ENCODE peak calls at places on chromosome 10, in seven cellular contexts. One of them, this sample, is unnamed.

GRCh38 chr10:86258940-86259339 is 107.7 kb downstream of the GRID1 start:
- DNase-seq in CD8-positive, alpha-beta memory T cell: no peak
- DNase-seq in B cell: no peak
- DNase-seq in NCI-H1694 treated with DMSO at 0.1 percent for 48 hours: no peak
- DNase-seq in activated CD4-positive, alpha-beta T cell treated with anti-CD3 and anti-CD28 coated beads, Interleukin-2, amount 50 U/mL, for 24 hours: no peak
- DNase-seq in T-helper 9 cell: no peak
- DNase-seq in HT1080: no peak
- DNase-seq in this sample: no peak

GRCh38 chr10:68735119-68735518 is 14.1 kb downstream of the CCAR1 start:
- DNase-seq in T-helper 9 cell: no peak
- DNase-seq in activated CD4-positive, alpha-beta T cell treated with anti-CD3 and anti-CD28 coated beads, Interleukin-2, amount 50 U/mL, for 24 hours: no peak
- DNase-seq in B cell: no peak
- DNase-seq in CD8-positive, alpha-beta memory T cell: no peak
- DNase-seq in NCI-H1694 treated with DMSO at 0.1 percent for 48 hours: no peak
- DNase-seq in HT1080: no peak
- DNase-seq in this sample: no peak

GRCh38 chr10:69232736-69233135 is 12.6 kb downstream of the HKDC1 start:
- DNase-seq in T-helper 9 cell: peak
- DNase-seq in HT1080: no peak
- DNase-seq in B cell: no peak
- DNase-seq in CD8-positive, alpha-beta memory T cell: no peak
- DNase-seq in NCI-H1694 treated with DMSO at 0.1 percent for 48 hours: no peak
- DNase-seq in activated CD4-positive, alpha-beta T cell treated with anti-CD3 and anti-CD28 coated beads, Interleukin-2, amount 50 U/mL, for 24 hours: no peak
- DNase-seq in this sample: no peak

GRCh38 chr10:97830064-97830463 is 19.6 kb upstream of the GOLGA7B start:
- DNase-seq in activated CD4-positive, alpha-beta T cell treated with anti-CD3 and anti-CD28 coated beads, Interleukin-2, amount 50 U/mL, for 24 hours: no peak
- DNase-seq in B cell: no peak
- DNase-seq in HT1080: no peak
- DNase-seq in T-helper 9 cell: no peak
- DNase-seq in CD8-positive, alpha-beta memory T cell: no peak
- DNase-seq in NCI-H1694 treated with DMSO at 0.1 percent for 48 hours: no peak
- DNase-seq in this sample: no peak

GRCh38 chr10:51770719-51771118 is 71.3 kb upstream of the CSTF2T start:
- DNase-seq in activated CD4-positive, alpha-beta T cell treated with anti-CD3 and anti-CD28 coated beads, Interleukin-2, amount 50 U/mL, for 24 hours: no peak
- DNase-seq in CD8-positive, alpha-beta memory T cell: no peak
- DNase-seq in T-helper 9 cell: no peak
- DNase-seq in B cell: no peak
- DNase-seq in HT1080: no peak
- DNase-seq in NCI-H1694 treated with DMSO at 0.1 percent for 48 hours: no peak
- DNase-seq in this sample: no peak

GRCh38 chr10:86798636-86799035 is 42.2 kb downstream of the BMPR1A start:
- DNase-seq in NCI-H1694 treated with DMSO at 0.1 percent for 48 hours: no peak
- DNase-seq in CD8-positive, alpha-beta memory T cell: no peak
- DNase-seq in B cell: no peak
- DNase-seq in T-helper 9 cell: no peak
- DNase-seq in HT1080: no peak
- DNase-seq in activated CD4-positive, alpha-beta T cell treated with anti-CD3 and anti-CD28 coated beads, Interleukin-2, amount 50 U/mL, for 24 hours: no peak
- DNase-seq in this sample: no peak

GRCh38 chr10:5600908-5601307 is 65.5 kb downstream of the ASB13 start:
- DNase-seq in HT1080: no peak
- DNase-seq in CD8-positive, alpha-beta memory T cell: no peak
- DNase-seq in B cell: no peak
- DNase-seq in T-helper 9 cell: no peak
- DNase-seq in NCI-H1694 treated with DMSO at 0.1 percent for 48 hours: no peak
- DNase-seq in activated CD4-positive, alpha-beta T cell treated with anti-CD3 and anti-CD28 coated beads, Interleukin-2, amount 50 U/mL, for 24 hours: no peak
- DNase-seq in this sample: no peak

GRCh38 chr10:114495303-114495702 is 91.0 kb upstream of the AFAP1L2 start:
- DNase-seq in B cell: no peak
- DNase-seq in activated CD4-positive, alpha-beta T cell treated with anti-CD3 and anti-CD28 coated beads, Interleukin-2, amount 50 U/mL, for 24 hours: no peak
- DNase-seq in NCI-H1694 treated with DMSO at 0.1 percent for 48 hours: no peak
- DNase-seq in CD8-positive, alpha-beta memory T cell: no peak
- DNase-seq in T-helper 9 cell: no peak
- DNase-seq in HT1080: no peak
- DNase-seq in this sample: no peak

GRCh38 chr10:31759124-31759798 is 169.4 kb downstream of the ARHGAP12 start:
- DNase-seq in NCI-H1694 treated with DMSO at 0.1 percent for 48 hours: no peak
- DNase-seq in activated CD4-positive, alpha-beta T cell treated with anti-CD3 and anti-CD28 coated beads, Interleukin-2, amount 50 U/mL, for 24 hours: peak
- DNase-seq in T-helper 9 cell: peak
- DNase-seq in CD8-positive, alpha-beta memory T cell: peak
- DNase-seq in B cell: peak
- DNase-seq in HT1080: no peak
- DNase-seq in this sample: peak

GRCh38 chr10:49679480-49679893 is at the start of gene C10orf53:
- DNase-seq in NCI-H1694 treated with DMSO at 0.1 percent for 48 hours: no peak
- DNase-seq in HT1080: no peak
- DNase-seq in CD8-positive, alpha-beta memory T cell: no peak
- DNase-seq in activated CD4-positive, alpha-beta T cell treated with anti-CD3 and anti-CD28 coated beads, Interleukin-2, amount 50 U/mL, for 24 hours: no peak
- DNase-seq in B cell: no peak
- DNase-seq in T-helper 9 cell: no peak
- DNase-seq in this sample: peak

GRCh38 chr10:73653701-73654100 is 2.1 kb downstream of the SYNPO2L start:
- DNase-seq in T-helper 9 cell: no peak
- DNase-seq in B cell: no peak
- DNase-seq in activated CD4-positive, alpha-beta T cell treated with anti-CD3 and anti-CD28 coated beads, Interleukin-2, amount 50 U/mL, for 24 hours: no peak
- DNase-seq in NCI-H1694 treated with DMSO at 0.1 percent for 48 hours: no peak
- DNase-seq in HT1080: peak
- DNase-seq in CD8-positive, alpha-beta memory T cell: no peak
- DNase-seq in this sample: no peak

GRCh38 chr10:43254199-43254730 is 12.6 kb downstream of the RASGEF1A start:
- DNase-seq in HT1080: no peak
- DNase-seq in B cell: no peak
- DNase-seq in T-helper 9 cell: no peak
- DNase-seq in activated CD4-positive, alpha-beta T cell treated with anti-CD3 and anti-CD28 coated beads, Interleukin-2, amount 50 U/mL, for 24 hours: no peak
- DNase-seq in NCI-H1694 treated with DMSO at 0.1 percent for 48 hours: no peak
- DNase-seq in CD8-positive, alpha-beta memory T cell: peak
- DNase-seq in this sample: peak

GRCh38 chr10:44981172-44982113 is 2.8 kb upstream of the DEPP1 start:
- DNase-seq in activated CD4-positive, alpha-beta T cell treated with anti-CD3 and anti-CD28 coated beads, Interleukin-2, amount 50 U/mL, for 24 hours: no peak
- DNase-seq in CD8-positive, alpha-beta memory T cell: no peak
- DNase-seq in B cell: no peak
- DNase-seq in NCI-H1694 treated with DMSO at 0.1 percent for 48 hours: no peak
- DNase-seq in HT1080: peak
- DNase-seq in T-helper 9 cell: no peak
- DNase-seq in this sample: peak

GRCh38 chr10:67602268-67602950 is 93.6 kb downstream of the CTNNA3 start:
- DNase-seq in NCI-H1694 treated with DMSO at 0.1 percent for 48 hours: no peak
- DNase-seq in B cell: no peak
- DNase-seq in T-helper 9 cell: no peak
- DNase-seq in HT1080: peak
- DNase-seq in activated CD4-positive, alpha-beta T cell treated with anti-CD3 and anti-CD28 coated beads, Interleukin-2, amount 50 U/mL, for 24 hours: no peak
- DNase-seq in CD8-positive, alpha-beta memory T cell: no peak
- DNase-seq in this sample: no peak

GRCh38 chr10:49151025-49151445 is 17.2 kb upstream of the FAM170B start:
- DNase-seq in B cell: no peak
- DNase-seq in NCI-H1694 treated with DMSO at 0.1 percent for 48 hours: no peak
- DNase-seq in activated CD4-positive, alpha-beta T cell treated with anti-CD3 and anti-CD28 coated beads, Interleukin-2, amount 50 U/mL, for 24 hours: no peak
- DNase-seq in CD8-positive, alpha-beta memory T cell: no peak
- DNase-seq in HT1080: no peak
- DNase-seq in T-helper 9 cell: no peak
- DNase-seq in this sample: no peak

GRCh38 chr10:115829501-115830215 is 443.3 kb downstream of the GFRA1 start:
- DNase-seq in HT1080: peak
- DNase-seq in CD8-positive, alpha-beta memory T cell: no peak
- DNase-seq in T-helper 9 cell: no peak
- DNase-seq in B cell: no peak
- DNase-seq in activated CD4-positive, alpha-beta T cell treated with anti-CD3 and anti-CD28 coated beads, Interleukin-2, amount 50 U/mL, for 24 hours: no peak
- DNase-seq in NCI-H1694 treated with DMSO at 0.1 percent for 48 hours: no peak
- DNase-seq in this sample: peak

GRCh38 chr10:80444646-80445319 is 9.3 kb upstream of the TSPAN14 start:
- DNase-seq in CD8-positive, alpha-beta memory T cell: no peak
- DNase-seq in B cell: no peak
- DNase-seq in T-helper 9 cell: peak
- DNase-seq in activated CD4-positive, alpha-beta T cell treated with anti-CD3 and anti-CD28 coated beads, Interleukin-2, amount 50 U/mL, for 24 hours: peak
- DNase-seq in NCI-H1694 treated with DMSO at 0.1 percent for 48 hours: peak
- DNase-seq in HT1080: peak
- DNase-seq in this sample: peak

GRCh38 chr10:107971973-107972372 is 807.5 kb upstream of the SORCS1 start:
- DNase-seq in activated CD4-positive, alpha-beta T cell treated with anti-CD3 and anti-CD28 coated beads, Interleukin-2, amount 50 U/mL, for 24 hours: no peak
- DNase-seq in T-helper 9 cell: no peak
- DNase-seq in NCI-H1694 treated with DMSO at 0.1 percent for 48 hours: no peak
- DNase-seq in CD8-positive, alpha-beta memory T cell: no peak
- DNase-seq in HT1080: peak
- DNase-seq in B cell: no peak
- DNase-seq in this sample: peak

GRCh38 chr10:104120903-104121484 is 977 bp upstream of the SFR1 start:
- DNase-seq in NCI-H1694 treated with DMSO at 0.1 percent for 48 hours: peak
- DNase-seq in activated CD4-positive, alpha-beta T cell treated with anti-CD3 and anti-CD28 coated beads, Interleukin-2, amount 50 U/mL, for 24 hours: peak
- DNase-seq in T-helper 9 cell: peak
- DNase-seq in CD8-positive, alpha-beta memory T cell: peak
- DNase-seq in HT1080: peak
- DNase-seq in B cell: peak
- DNase-seq in this sample: peak

GRCh38 chr10:4851176-4851575 is 25.2 kb downstream of the AKR1E2 start:
- DNase-seq in HT1080: no peak
- DNase-seq in B cell: no peak
- DNase-seq in NCI-H1694 treated with DMSO at 0.1 percent for 48 hours: no peak
- DNase-seq in CD8-positive, alpha-beta memory T cell: no peak
- DNase-seq in activated CD4-positive, alpha-beta T cell treated with anti-CD3 and anti-CD28 coated beads, Interleukin-2, amount 50 U/mL, for 24 hours: no peak
- DNase-seq in T-helper 9 cell: no peak
- DNase-seq in this sample: no peak

GRCh38 chr10:82942572-82943091 is 1067.6 kb downstream of the NRG3 start:
- DNase-seq in NCI-H1694 treated with DMSO at 0.1 percent for 48 hours: no peak
- DNase-seq in HT1080: peak
- DNase-seq in CD8-positive, alpha-beta memory T cell: no peak
- DNase-seq in activated CD4-positive, alpha-beta T cell treated with anti-CD3 and anti-CD28 coated beads, Interleukin-2, amount 50 U/mL, for 24 hours: no peak
- DNase-seq in T-helper 9 cell: no peak
- DNase-seq in B cell: no peak
- DNase-seq in this sample: no peak

GRCh38 chr10:99995713-99996112 is 14.0 kb downstream of the DNMBP start:
- DNase-seq in B cell: no peak
- DNase-seq in CD8-positive, alpha-beta memory T cell: no peak
- DNase-seq in NCI-H1694 treated with DMSO at 0.1 percent for 48 hours: no peak
- DNase-seq in HT1080: no peak
- DNase-seq in activated CD4-positive, alpha-beta T cell treated with anti-CD3 and anti-CD28 coated beads, Interleukin-2, amount 50 U/mL, for 24 hours: no peak
- DNase-seq in T-helper 9 cell: no peak
- DNase-seq in this sample: no peak

GRCh38 chr10:24618401-24618800 is 105.3 kb downstream of the ARHGAP21 start:
- DNase-seq in T-helper 9 cell: no peak
- DNase-seq in CD8-positive, alpha-beta memory T cell: no peak
- DNase-seq in NCI-H1694 treated with DMSO at 0.1 percent for 48 hours: no peak
- DNase-seq in HT1080: no peak
- DNase-seq in activated CD4-positive, alpha-beta T cell treated with anti-CD3 and anti-CD28 coated beads, Interleukin-2, amount 50 U/mL, for 24 hours: no peak
- DNase-seq in B cell: no peak
- DNase-seq in this sample: peak

GRCh38 chr10:14468022-14468421 is 137.3 kb upstream of the FRMD4A start:
- DNase-seq in B cell: no peak
- DNase-seq in NCI-H1694 treated with DMSO at 0.1 percent for 48 hours: peak
- DNase-seq in T-helper 9 cell: no peak
- DNase-seq in activated CD4-positive, alpha-beta T cell treated with anti-CD3 and anti-CD28 coated beads, Interleukin-2, amount 50 U/mL, for 24 hours: no peak
- DNase-seq in HT1080: no peak
- DNase-seq in CD8-positive, alpha-beta memory T cell: no peak
- DNase-seq in this sample: no peak

GRCh38 chr10:49534670-49535381 is 4.1 kb downstream of the ERCC6 start:
- DNase-seq in HT1080: peak
- DNase-seq in activated CD4-positive, alpha-beta T cell treated with anti-CD3 and anti-CD28 coated beads, Interleukin-2, amount 50 U/mL, for 24 hours: no peak
- DNase-seq in NCI-H1694 treated with DMSO at 0.1 percent for 48 hours: no peak
- DNase-seq in CD8-positive, alpha-beta memory T cell: no peak
- DNase-seq in T-helper 9 cell: no peak
- DNase-seq in B cell: no peak
- DNase-seq in this sample: no peak

GRCh38 chr10:129544205-129545202 is 77.5 kb downstream of the MGMT start:
- DNase-seq in T-helper 9 cell: no peak
- DNase-seq in HT1080: no peak
- DNase-seq in CD8-positive, alpha-beta memory T cell: no peak
- DNase-seq in B cell: no peak
- DNase-seq in activated CD4-positive, alpha-beta T cell treated with anti-CD3 and anti-CD28 coated beads, Interleukin-2, amount 50 U/mL, for 24 hours: no peak
- DNase-seq in NCI-H1694 treated with DMSO at 0.1 percent for 48 hours: no peak
- DNase-seq in this sample: no peak

GRCh38 chr10:72158174-72158573 is 57.6 kb upstream of the ANAPC16 start:
- DNase-seq in NCI-H1694 treated with DMSO at 0.1 percent for 48 hours: no peak
- DNase-seq in activated CD4-positive, alpha-beta T cell treated with anti-CD3 and anti-CD28 coated beads, Interleukin-2, amount 50 U/mL, for 24 hours: no peak
- DNase-seq in B cell: no peak
- DNase-seq in T-helper 9 cell: no peak
- DNase-seq in CD8-positive, alpha-beta memory T cell: no peak
- DNase-seq in HT1080: no peak
- DNase-seq in this sample: no peak

GRCh38 chr10:50567384-50567783 is 56.4 kb downstream of the SGMS1 start:
- DNase-seq in NCI-H1694 treated with DMSO at 0.1 percent for 48 hours: peak
- DNase-seq in CD8-positive, alpha-beta memory T cell: no peak
- DNase-seq in HT1080: no peak
- DNase-seq in B cell: no peak
- DNase-seq in activated CD4-positive, alpha-beta T cell treated with anti-CD3 and anti-CD28 coated beads, Interleukin-2, amount 50 U/mL, for 24 hours: no peak
- DNase-seq in T-helper 9 cell: no peak
- DNase-seq in this sample: no peak

GRCh38 chr10:95360122-95360715 is 69.4 kb upstream of the PDLIM1 start:
- DNase-seq in HT1080: no peak
- DNase-seq in activated CD4-positive, alpha-beta T cell treated with anti-CD3 and anti-CD28 coated beads, Interleukin-2, amount 50 U/mL, for 24 hours: no peak
- DNase-seq in B cell: no peak
- DNase-seq in NCI-H1694 treated with DMSO at 0.1 percent for 48 hours: no peak
- DNase-seq in CD8-positive, alpha-beta memory T cell: no peak
- DNase-seq in T-helper 9 cell: no peak
- DNase-seq in this sample: no peak

GRCh38 chr10:124225468-124226270 is 132.3 kb upstream of the CHST15 start:
- DNase-seq in HT1080: no peak
- DNase-seq in activated CD4-positive, alpha-beta T cell treated with anti-CD3 and anti-CD28 coated beads, Interleukin-2, amount 50 U/mL, for 24 hours: no peak
- DNase-seq in B cell: no peak
- DNase-seq in T-helper 9 cell: peak
- DNase-seq in NCI-H1694 treated with DMSO at 0.1 percent for 48 hours: no peak
- DNase-seq in CD8-positive, alpha-beta memory T cell: peak
- DNase-seq in this sample: no peak

GRCh38 chr10:970311-971149 is 17.7 kb upstream of the GTPBP4 start:
- DNase-seq in B cell: no peak
- DNase-seq in activated CD4-positive, alpha-beta T cell treated with anti-CD3 and anti-CD28 coated beads, Interleukin-2, amount 50 U/mL, for 24 hours: no peak
- DNase-seq in NCI-H1694 treated with DMSO at 0.1 percent for 48 hours: no peak
- DNase-seq in CD8-positive, alpha-beta memory T cell: no peak
- DNase-seq in HT1080: no peak
- DNase-seq in T-helper 9 cell: no peak
- DNase-seq in this sample: peak

GRCh38 chr10:77493851-77494788 is 143.5 kb downstream of the KCNMA1 start:
- DNase-seq in activated CD4-positive, alpha-beta T cell treated with anti-CD3 and anti-CD28 coated beads, Interleukin-2, amount 50 U/mL, for 24 hours: no peak
- DNase-seq in HT1080: peak
- DNase-seq in B cell: no peak
- DNase-seq in NCI-H1694 treated with DMSO at 0.1 percent for 48 hours: peak
- DNase-seq in CD8-positive, alpha-beta memory T cell: no peak
- DNase-seq in T-helper 9 cell: no peak
- DNase-seq in this sample: peak

GRCh38 chr10:78335691-78336401 is 302.2 kb downstream of the RPS24 start:
- DNase-seq in NCI-H1694 treated with DMSO at 0.1 percent for 48 hours: no peak
- DNase-seq in activated CD4-positive, alpha-beta T cell treated with anti-CD3 and anti-CD28 coated beads, Interleukin-2, amount 50 U/mL, for 24 hours: no peak
- DNase-seq in HT1080: peak
- DNase-seq in T-helper 9 cell: no peak
- DNase-seq in CD8-positive, alpha-beta memory T cell: no peak
- DNase-seq in B cell: no peak
- DNase-seq in this sample: no peak

GRCh38 chr10:83935337-83935736 is 204.0 kb upstream of the GHITM start:
- DNase-seq in T-helper 9 cell: no peak
- DNase-seq in CD8-positive, alpha-beta memory T cell: no peak
- DNase-seq in HT1080: no peak
- DNase-seq in NCI-H1694 treated with DMSO at 0.1 percent for 48 hours: no peak
- DNase-seq in B cell: no peak
- DNase-seq in activated CD4-positive, alpha-beta T cell treated with anti-CD3 and anti-CD28 coated beads, Interleukin-2, amount 50 U/mL, for 24 hours: no peak
- DNase-seq in this sample: no peak

GRCh38 chr10:62454696-62455451 is 80.7 kb downstream of the ZNF365 start:
- DNase-seq in T-helper 9 cell: no peak
- DNase-seq in activated CD4-positive, alpha-beta T cell treated with anti-CD3 and anti-CD28 coated beads, Interleukin-2, amount 50 U/mL, for 24 hours: no peak
- DNase-seq in B cell: no peak
- DNase-seq in NCI-H1694 treated with DMSO at 0.1 percent for 48 hours: no peak
- DNase-seq in HT1080: peak
- DNase-seq in CD8-positive, alpha-beta memory T cell: no peak
- DNase-seq in this sample: peak

GRCh38 chr10:113825791-113826190 is 28.1 kb downstream of the DCLRE1A start:
- DNase-seq in CD8-positive, alpha-beta memory T cell: no peak
- DNase-seq in activated CD4-positive, alpha-beta T cell treated with anti-CD3 and anti-CD28 coated beads, Interleukin-2, amount 50 U/mL, for 24 hours: no peak
- DNase-seq in T-helper 9 cell: no peak
- DNase-seq in NCI-H1694 treated with DMSO at 0.1 percent for 48 hours: no peak
- DNase-seq in B cell: no peak
- DNase-seq in HT1080: no peak
- DNase-seq in this sample: no peak

GRCh38 chr10:97648557-97649404 is 8.3 kb downstream of the PI4K2A start:
- DNase-seq in B cell: peak
- DNase-seq in CD8-positive, alpha-beta memory T cell: peak
- DNase-seq in HT1080: peak
- DNase-seq in NCI-H1694 treated with DMSO at 0.1 percent for 48 hours: no peak
- DNase-seq in activated CD4-positive, alpha-beta T cell treated with anti-CD3 and anti-CD28 coated beads, Interleukin-2, amount 50 U/mL, for 24 hours: no peak
- DNase-seq in T-helper 9 cell: no peak
- DNase-seq in this sample: peak

GRCh38 chr10:48526371-48526821 is 78.5 kb downstream of the ARHGAP22 start:
- DNase-seq in CD8-positive, alpha-beta memory T cell: no peak
- DNase-seq in HT1080: peak
- DNase-seq in activated CD4-positive, alpha-beta T cell treated with anti-CD3 and anti-CD28 coated beads, Interleukin-2, amount 50 U/mL, for 24 hours: no peak
- DNase-seq in T-helper 9 cell: no peak
- DNase-seq in NCI-H1694 treated with DMSO at 0.1 percent for 48 hours: no peak
- DNase-seq in B cell: no peak
- DNase-seq in this sample: peak

This sample was measured in hepatocyte.